ENCODE peak calls at places on chromosomes 7 and 10, in seven cellular contexts. One of them, this sample, is unnamed.

GRCh38 chr7:1927942-1928341 is 257.9 kb downstream of the ELFN1 start:
- DNase-seq in uterus: no peak
- DNase-seq in endothelial cell of umbilical vein: no peak
- DNase-seq in NB4: no peak
- DNase-seq in spleen: peak
- DNase-seq in stomach: no peak
- DNase-seq in GM12891: no peak
- DNase-seq in this sample: no peak

GRCh38 chr10:43197834-43198681 is 59.8 kb downstream of the CSGALNACT2 start:
- DNase-seq in GM12891: peak
- DNase-seq in NB4: peak
- DNase-seq in stomach: peak
- DNase-seq in endothelial cell of umbilical vein: no peak
- DNase-seq in spleen: peak
- DNase-seq in uterus: peak
- DNase-seq in this sample: no peak

GRCh38 chr10:132684164-132684891 is 101.6 kb downstream of the NKX6-2 start:
- DNase-seq in endothelial cell of umbilical vein: no peak
- DNase-seq in GM12891: no peak
- DNase-seq in uterus: no peak
- DNase-seq in spleen: peak
- DNase-seq in NB4: peak
- DNase-seq in stomach: no peak
- DNase-seq in this sample: peak

GRCh38 chr7:22695476-22696132 is 31.4 kb upstream of the IL6 start:
- DNase-seq in NB4: no peak
- DNase-seq in stomach: no peak
- DNase-seq in GM12891: no peak
- DNase-seq in uterus: no peak
- DNase-seq in spleen: no peak
- DNase-seq in endothelial cell of umbilical vein: no peak
- DNase-seq in this sample: no peak

GRCh38 chr7:98119257-98119918 is 12.7 kb downstream of the LMTK2 start:
- DNase-seq in spleen: no peak
- DNase-seq in endothelial cell of umbilical vein: no peak
- DNase-seq in NB4: no peak
- DNase-seq in GM12891: no peak
- DNase-seq in stomach: no peak
- DNase-seq in uterus: no peak
- DNase-seq in this sample: peak

GRCh38 chr7:2934984-2935740 is 91.1 kb upstream of the GNA12 start:
- DNase-seq in spleen: peak
- DNase-seq in NB4: no peak
- DNase-seq in stomach: no peak
- DNase-seq in uterus: no peak
- DNase-seq in endothelial cell of umbilical vein: no peak
- DNase-seq in GM12891: no peak
- DNase-seq in this sample: no peak

GRCh38 chr7:80087768-80088170 is 46.9 kb upstream of the GNAI1 start:
- DNase-seq in stomach: no peak
- DNase-seq in spleen: no peak
- DNase-seq in endothelial cell of umbilical vein: no peak
- DNase-seq in NB4: no peak
- DNase-seq in GM12891: no peak
- DNase-seq in uterus: no peak
- DNase-seq in this sample: no peak

GRCh38 chr7:7424151-7424873 is 111.4 kb downstream of the COL28A1 start:
- DNase-seq in endothelial cell of umbilical vein: peak
- DNase-seq in stomach: peak
- DNase-seq in GM12891: peak
- DNase-seq in spleen: no peak
- DNase-seq in NB4: peak
- DNase-seq in uterus: peak
- DNase-seq in this sample: peak

GRCh38 chr10:101775273-101776131 is at the start of gene FGF8:
- DNase-seq in NB4: no peak
- DNase-seq in stomach: peak
- DNase-seq in spleen: no peak
- DNase-seq in GM12891: no peak
- DNase-seq in endothelial cell of umbilical vein: no peak
- DNase-seq in uterus: no peak
- DNase-seq in this sample: no peak

GRCh38 chr10:20369863-20370736 is 527.0 kb downstream of the NEBL start:
- DNase-seq in stomach: no peak
- DNase-seq in endothelial cell of umbilical vein: no peak
- DNase-seq in spleen: no peak
- DNase-seq in uterus: no peak
- DNase-seq in NB4: no peak
- DNase-seq in GM12891: no peak
- DNase-seq in this sample: no peak

GRCh38 chr7:130242198-130243014 is 24.3 kb upstream of the CPA2 start:
- DNase-seq in NB4: peak
- DNase-seq in stomach: peak
- DNase-seq in GM12891: peak
- DNase-seq in uterus: peak
- DNase-seq in spleen: peak
- DNase-seq in endothelial cell of umbilical vein: peak
- DNase-seq in this sample: peak

GRCh38 chr7:131859162-131859821 is 302.9 kb upstream of the PODXL start:
- DNase-seq in spleen: peak
- DNase-seq in NB4: peak
- DNase-seq in uterus: peak
- DNase-seq in stomach: peak
- DNase-seq in GM12891: peak
- DNase-seq in endothelial cell of umbilical vein: peak
- DNase-seq in this sample: peak

GRCh38 chr10:3091346-3091787 is 24.0 kb downstream of the PFKP start:
- DNase-seq in endothelial cell of umbilical vein: peak
- DNase-seq in stomach: peak
- DNase-seq in GM12891: no peak
- DNase-seq in NB4: no peak
- DNase-seq in uterus: no peak
- DNase-seq in spleen: no peak
- DNase-seq in this sample: no peak

GRCh38 chr10:95303535-95303934 is 12.7 kb upstream of the PDLIM1 start:
- DNase-seq in uterus: no peak
- DNase-seq in spleen: no peak
- DNase-seq in endothelial cell of umbilical vein: no peak
- DNase-seq in NB4: no peak
- DNase-seq in GM12891: no peak
- DNase-seq in stomach: no peak
- DNase-seq in this sample: no peak

GRCh38 chr7:46454796-46455195 is 533.7 kb upstream of the IGFBP3 start:
- DNase-seq in stomach: no peak
- DNase-seq in uterus: no peak
- DNase-seq in NB4: no peak
- DNase-seq in spleen: no peak
- DNase-seq in endothelial cell of umbilical vein: no peak
- DNase-seq in GM12891: no peak
- DNase-seq in this sample: no peak

GRCh38 chr10:78548369-78548985 is 514.8 kb downstream of the RPS24 start:
- DNase-seq in GM12891: no peak
- DNase-seq in NB4: no peak
- DNase-seq in endothelial cell of umbilical vein: no peak
- DNase-seq in uterus: no peak
- DNase-seq in spleen: no peak
- DNase-seq in stomach: no peak
- DNase-seq in this sample: no peak

GRCh38 chr7:130909881-130910672 is 176.1 kb upstream of the KLF14 start:
- DNase-seq in spleen: no peak
- DNase-seq in endothelial cell of umbilical vein: peak
- DNase-seq in stomach: no peak
- DNase-seq in NB4: no peak
- DNase-seq in GM12891: no peak
- DNase-seq in uterus: no peak
- DNase-seq in this sample: no peak

GRCh38 chr7:158847451-158847866 is 8.9 kb upstream of the DYNC2I1 start:
- DNase-seq in GM12891: no peak
- DNase-seq in spleen: no peak
- DNase-seq in stomach: no peak
- DNase-seq in uterus: no peak
- DNase-seq in NB4: no peak
- DNase-seq in endothelial cell of umbilical vein: no peak
- DNase-seq in this sample: no peak

GRCh38 chr7:43914795-43915194 is 8.4 kb upstream of the URGCP start:
- DNase-seq in stomach: no peak
- DNase-seq in spleen: no peak
- DNase-seq in endothelial cell of umbilical vein: no peak
- DNase-seq in GM12891: no peak
- DNase-seq in NB4: no peak
- DNase-seq in uterus: no peak
- DNase-seq in this sample: no peak

GRCh38 chr10:100014129-100014762 is 4.5 kb upstream of the DNMBP start:
- DNase-seq in stomach: no peak
- DNase-seq in GM12891: peak
- DNase-seq in uterus: no peak
- DNase-seq in spleen: no peak
- DNase-seq in NB4: no peak
- DNase-seq in endothelial cell of umbilical vein: no peak
- DNase-seq in this sample: no peak

GRCh38 chr7:375491-375821 is 85.5 kb downstream of the FOXL3 start:
- DNase-seq in NB4: no peak
- DNase-seq in spleen: peak
- DNase-seq in endothelial cell of umbilical vein: no peak
- DNase-seq in uterus: no peak
- DNase-seq in stomach: peak
- DNase-seq in GM12891: no peak
- DNase-seq in this sample: no peak

GRCh38 chr7:35752727-35753126 is 48.1 kb upstream of the SEPTIN7 start:
- DNase-seq in endothelial cell of umbilical vein: no peak
- DNase-seq in uterus: no peak
- DNase-seq in GM12891: no peak
- DNase-seq in NB4: no peak
- DNase-seq in spleen: no peak
- DNase-seq in stomach: no peak
- DNase-seq in this sample: no peak
- TF ChIP-seq POLR2A in endothelial cell of umbilical vein: no peak
- TF ChIP-seq POLR2A in uterus: no peak
- TF ChIP-seq POLR2A in GM12891: no peak
- TF ChIP-seq POLR2A in NB4: no peak
- TF ChIP-seq POLR2A in spleen: no peak
- TF ChIP-seq POLR2A in stomach: no peak
- TF ChIP-seq POLR2A in this sample: no peak

GRCh38 chr10:75709830-75710229 is 278.4 kb downstream of the LRMDA start:
- DNase-seq in GM12891: no peak
- DNase-seq in NB4: no peak
- DNase-seq in uterus: no peak
- DNase-seq in spleen: no peak
- DNase-seq in endothelial cell of umbilical vein: no peak
- DNase-seq in stomach: no peak
- DNase-seq in this sample: no peak
- TF ChIP-seq POLR2A in GM12891: no peak
- TF ChIP-seq POLR2A in NB4: no peak
- TF ChIP-seq POLR2A in uterus: no peak
- TF ChIP-seq POLR2A in spleen: no peak
- TF ChIP-seq POLR2A in endothelial cell of umbilical vein: no peak
- TF ChIP-seq POLR2A in stomach: no peak
- TF ChIP-seq POLR2A in this sample: no peak

GRCh38 chr7:5425507-5426225 is 2.0 kb upstream of the TNRC18 start:
- DNase-seq in endothelial cell of umbilical vein: peak
- DNase-seq in NB4: peak
- DNase-seq in spleen: peak
- DNase-seq in stomach: peak
- DNase-seq in uterus: peak
- DNase-seq in GM12891: no peak
- DNase-seq in this sample: peak
- TF ChIP-seq POLR2A in endothelial cell of umbilical vein: peak
- TF ChIP-seq POLR2A in NB4: peak
- TF ChIP-seq POLR2A in spleen: no peak
- TF ChIP-seq POLR2A in stomach: peak
- TF ChIP-seq POLR2A in uterus: peak
- TF ChIP-seq POLR2A in GM12891: no peak
- TF ChIP-seq POLR2A in this sample: peak

DNA sequence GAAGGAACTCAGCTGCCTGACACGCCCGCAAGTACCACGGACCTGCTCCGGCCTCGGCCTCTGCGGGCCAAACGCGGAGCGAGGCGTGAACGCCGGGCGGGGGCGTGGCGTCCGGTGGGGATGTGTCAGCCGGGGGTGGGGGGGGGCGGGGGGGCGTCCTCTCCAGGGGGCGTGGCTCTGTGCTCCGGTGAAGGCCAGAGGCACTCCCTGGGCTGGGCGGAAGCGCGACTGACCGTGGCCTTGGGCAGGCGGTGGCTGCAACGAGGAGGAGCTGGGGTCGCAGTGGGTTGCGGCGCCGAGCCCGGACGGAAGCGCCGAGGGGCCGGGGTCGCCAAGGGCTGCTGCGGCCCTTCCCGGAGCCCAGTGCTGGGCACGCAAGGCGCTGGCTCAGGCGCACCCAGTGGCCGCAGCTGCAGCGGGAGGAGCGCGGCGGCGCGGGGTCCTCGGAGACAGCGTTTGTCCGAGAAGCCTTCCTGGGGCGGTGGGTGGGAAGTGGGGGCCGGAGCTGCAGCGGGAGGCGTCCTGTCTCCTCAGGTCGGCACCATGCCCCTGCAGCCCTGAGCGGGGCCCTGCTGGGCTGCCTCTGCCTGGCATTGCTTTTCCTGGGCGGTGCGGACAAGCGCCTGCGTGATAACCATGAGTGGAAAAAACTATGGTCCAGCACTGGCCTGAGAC is 59.0 kb upstream of the NUPR2 start:
- DNase-seq in spleen: peak
- DNase-seq in NB4: no peak
- DNase-seq in endothelial cell of umbilical vein: no peak
- DNase-seq in uterus: peak
- DNase-seq in GM12891: peak
- DNase-seq in stomach: peak
- DNase-seq in this sample: no peak
- TF ChIP-seq POLR2A in spleen: no peak
- TF ChIP-seq POLR2A in NB4: no peak
- TF ChIP-seq POLR2A in endothelial cell of umbilical vein: no peak
- TF ChIP-seq POLR2A in uterus: no peak
- TF ChIP-seq POLR2A in GM12891: no peak
- TF ChIP-seq POLR2A in stomach: no peak
- TF ChIP-seq POLR2A in this sample: no peak

DNA sequence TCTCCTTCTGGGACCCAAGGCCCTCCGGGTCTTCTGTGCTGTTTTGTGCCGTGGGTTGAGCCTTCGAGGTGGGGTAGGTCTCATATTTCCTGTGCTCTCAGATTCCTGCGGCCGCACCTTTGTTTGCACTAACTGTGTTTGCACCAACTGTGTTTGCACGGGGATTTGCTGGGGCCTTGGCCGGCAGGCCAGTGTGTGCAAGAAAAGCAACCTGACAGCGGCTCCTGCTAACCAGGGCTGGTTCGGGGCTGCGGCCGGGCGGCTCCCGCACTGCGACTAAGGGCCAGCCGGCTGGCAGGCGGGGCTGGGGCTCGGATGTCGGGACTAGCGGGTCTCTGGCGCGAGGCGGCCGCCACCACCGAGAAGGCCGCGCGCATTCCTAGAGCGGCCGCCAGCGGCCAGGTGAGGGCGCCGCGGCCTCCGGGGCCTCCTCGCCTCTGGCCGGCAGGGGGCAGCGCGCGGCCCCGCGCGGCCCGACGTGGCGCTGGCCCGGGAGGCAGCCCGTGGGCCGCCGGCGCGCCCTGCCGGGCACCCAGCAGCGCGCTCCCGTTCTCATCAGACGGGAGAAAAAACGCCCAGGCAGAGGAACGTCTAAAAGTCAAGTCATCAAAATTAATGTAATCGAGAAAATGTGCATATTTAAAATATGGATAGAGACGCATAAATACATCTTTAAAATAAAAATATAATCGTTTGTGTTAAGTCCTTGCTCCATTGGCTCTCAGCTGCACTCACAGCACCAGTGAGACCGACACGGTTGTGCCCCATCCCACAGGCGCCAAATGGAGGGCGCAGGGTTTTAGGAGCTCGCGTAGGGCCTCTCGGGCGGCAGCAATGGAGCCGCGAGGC is 38.6 kb downstream of the ZNF777 start:
- DNase-seq in GM12891: peak
- DNase-seq in endothelial cell of umbilical vein: peak
- DNase-seq in spleen: peak
- DNase-seq in stomach: peak
- DNase-seq in NB4: peak
- DNase-seq in uterus: no peak
- DNase-seq in this sample: no peak
- TF ChIP-seq POLR2A in GM12891: no peak
- TF ChIP-seq POLR2A in endothelial cell of umbilical vein: no peak
- TF ChIP-seq POLR2A in spleen: no peak
- TF ChIP-seq POLR2A in stomach: no peak
- TF ChIP-seq POLR2A in NB4: no peak
- TF ChIP-seq POLR2A in uterus: no peak
- TF ChIP-seq POLR2A in this sample: no peak